ENCODE peak calls at places on chromosomes 13 and 19, in nine cellular contexts. B is RWPE2, K is NCI-H1417 treated with DMSO at 0.1 percent for 48 hours, M is HT1080, R is posterior cingulate gyrus, C is fibroblast of lung, X is endothelial cell of umbilical vein, Q is astrocyte of the spinal cord, U is AG04449. E is an unnamed sample.
A peak's percentile ranks its signal among the peaks of the same experiment; 100 is the strongest.

GRCh38 chr19:3670258-3670795 is 29.9 kb downstream of the PIP5K1C start:
- DNase-seq in K (no peak), X (peak; percentile 85), U (no peak), C (peak; percentile 96), R (peak; percentile 44), Q (peak; percentile 80), B (no peak), M (no peak), E (no peak)

GRCh38 chr19:40236026-40236355 is 9.5 kb upstream of the CCNP start:
- DNase-seq in K (no peak), Q (no peak), U (no peak), B (no peak), R (no peak), C (no peak), X (no peak), M (no peak), E (no peak)

GRCh38 chr19:44947041-44947581 is 1.3 kb downstream of the APOC2 start:
- DNase-seq in R (peak; percentile 20), B (no peak), C (no peak), Q (no peak), X (no peak), M (no peak), K (no peak), U (no peak), E (no peak)

GRCh38 chr19:4066682-4067395 is at the start of gene ZBTB7A:
- DNase-seq in B (peak; percentile 77), K (peak; percentile 22), U (no peak), X (peak; percentile 63), R (peak; percentile 78), C (peak; percentile 76), M (peak; percentile 48), Q (peak; percentile 59), E (no peak)

GRCh38 chr13:58488251-58488650 is 856.7 kb downstream of the PCDH17 start:
- DNase-seq in U (no peak), R (no peak), M (no peak), C (no peak), X (no peak), B (no peak), K (no peak), Q (no peak), E (no peak)

GRCh38 chr19:2569596-2570465 is 93.9 kb downstream of the GADD45B start:
- DNase-seq in B (no peak), K (no peak), X (no peak), R (no peak), C (no peak), U (no peak), Q (no peak), M (no peak), E (peak; percentile 58)

GRCh38 chr13:30745917-30746686 is 10.8 kb downstream of the ALOX5AP start:
- DNase-seq in U (no peak), R (no peak), C (peak; percentile 63), X (peak; percentile 81), Q (peak; percentile 44), M (no peak), K (no peak), B (no peak), E (no peak)

GRCh38 chr19:40589723-40590429 is 11.3 kb upstream of the LTBP4 start:
- DNase-seq in K (no peak), M (no peak), C (no peak), U (no peak), Q (no peak), B (no peak), R (no peak), X (no peak), E (no peak)

GRCh38 chr13:100235311-100235901 is 146.5 kb downstream of the PCCA start:
- DNase-seq in C (peak; percentile 72), U (no peak), M (peak; percentile 39), K (peak; percentile 56), B (no peak), Q (peak; percentile 73), R (no peak), X (peak; percentile 67), E (no peak)

GRCh38 chr13:97762141-97762540 is 191.3 kb upstream of the IPO5 start:
- DNase-seq in U (no peak), Q (no peak), M (no peak), B (no peak), X (peak; percentile 61), K (no peak), R (no peak), C (no peak), E (no peak)

GRCh38 chr19:5480427-5480836 is 25.2 kb downstream of the ZNRF4 start:
- DNase-seq in R (no peak), X (peak; percentile 12), M (no peak), K (no peak), B (no peak), Q (no peak), C (peak; percentile 14), U (no peak), E (no peak)

GRCh38 chr13:104086205-104086604 is 1020.0 kb upstream of the SLC10A2 start:
- DNase-seq in X (no peak), K (no peak), R (no peak), U (no peak), C (peak; percentile 5), M (no peak), Q (no peak), B (no peak), E (no peak)

GRCh38 chr19:47153266-47153665 is 22.6 kb downstream of the SAE1 start:
- DNase-seq in X (no peak), B (no peak), U (no peak), R (no peak), C (no peak), K (no peak), Q (no peak), M (no peak), E (no peak)

GRCh38 chr19:8209111-8209964 is at the start of gene CERS4:
- DNase-seq in C (peak; percentile 44), U (no peak), M (no peak), R (peak; percentile 83), B (no peak), Q (peak; percentile 5), X (no peak), K (peak; percentile 62), E (no peak)

GRCh38 chr19:407501-408440 is 1.2 kb downstream of the C2CD4C start:
- DNase-seq in K (no peak), R (no peak), B (no peak), X (no peak), M (no peak), U (no peak), Q (no peak), C (no peak), E (peak; percentile 94)

GRCh38 chr13:108113407-108113806 is 101.9 kb downstream of the LIG4 start:
- DNase-seq in R (no peak), Q (no peak), M (no peak), K (no peak), B (no peak), U (no peak), X (no peak), C (no peak), E (no peak)

GRCh38 chr13:51032831-51033230 is 78.2 kb downstream of the C13orf42 start:
- DNase-seq in C (no peak), X (no peak), Q (no peak), U (no peak), M (no peak), B (no peak), K (no peak), R (no peak), E (no peak)

GRCh38 chr19:38062959-38063786 is 156.2 kb downstream of the SIPA1L3 start:
- DNase-seq in Q (no peak), K (peak; percentile 49), R (no peak), C (peak; percentile 35), U (no peak), B (no peak), M (no peak), X (no peak), E (no peak)

GRCh38 chr13:93227280-93227905 is 786 bp downstream of the GPC6 start:
- DNase-seq in C (peak; percentile 67), B (no peak), K (peak; percentile 73), X (no peak), R (peak; percentile 19), Q (peak; percentile 80), M (peak; percentile 66), U (no peak), E (no peak)

GRCh38 chr13:33279898-33280549 is 5.5 kb downstream of the STARD13 start:
- DNase-seq in U (no peak), C (peak; percentile 64), R (no peak), M (peak; percentile 96), B (peak; percentile 69), K (no peak), X (peak; percentile 76), Q (peak; percentile 59), E (no peak)

GRCh38 chr13:76965759-76966421 is 17.6 kb downstream of the ACOD1 start:
- DNase-seq in C (peak; percentile 88), R (no peak), X (peak; percentile 21), Q (peak; percentile 78), U (peak; percentile 41), M (peak; percentile 13), B (no peak), K (no peak), E (no peak)

GRCh38 chr19:4844348-4845179 is 13.1 kb upstream of the TICAM1 start:
- DNase-seq in R (no peak), Q (no peak), C (peak; percentile 83), X (no peak), U (no peak), M (no peak), K (no peak), B (no peak), E (no peak)

GRCh38 chr13:51728275-51728673 is 75.7 kb downstream of the DHRS12 start:
- DNase-seq in X (no peak), Q (no peak), M (no peak), C (no peak), K (no peak), R (no peak), U (no peak), B (no peak), E (no peak)

GRCh38 chr13:65856464-65856863 is 1373.7 kb downstream of the PCDH9 start:
- DNase-seq in X (no peak), M (peak; percentile 15), C (peak; percentile 85), K (no peak), U (no peak), Q (peak; percentile 68), B (no peak), R (no peak), E (no peak)

GRCh38 chr13:99415851-99416331 is 85.4 kb upstream of the TM9SF2 start:
- DNase-seq in U (no peak), R (no peak), C (no peak), K (no peak), M (no peak), X (no peak), B (no peak), Q (no peak), E (no peak)

GRCh38 chr19:30684613-30685012 is 312.4 kb downstream of the ZNF536 start:
- DNase-seq in K (no peak), M (no peak), X (no peak), Q (no peak), U (no peak), R (no peak), C (no peak), B (no peak), E (no peak)

GRCh38 chr19:48874309-48875135 is 2.3 kb downstream of the PPP1R15A start:
- DNase-seq in B (no peak), C (no peak), X (peak; percentile 69), R (no peak), M (peak; percentile 95), K (no peak), Q (peak; percentile 47), U (no peak), E (no peak)

GRCh38 chr19:31255863-31256600 is 93.2 kb downstream of the TSHZ3 start:
- DNase-seq in K (no peak), M (no peak), U (no peak), R (no peak), X (no peak), C (no peak), B (no peak), Q (no peak), E (no peak)

GRCh38 chr19:52690395-52691214 is 44.2 kb downstream of the ZNF611 start:
- DNase-seq in R (peak; percentile 91), U (peak; percentile 69), B (peak; percentile 94), C (peak; percentile 91), Q (peak; percentile 96), M (peak; percentile 88), X (peak; percentile 94), K (peak; percentile 41), E (peak; percentile 98)

GRCh38 chr13:18948012-18948663 is 233.5 kb downstream of the TUBA3C start:
- DNase-seq in R (no peak), X (no peak), B (no peak), Q (no peak), K (no peak), U (no peak), M (no peak), C (no peak), E (peak; percentile 72)

GRCh38 chr13:22897571-22898314 is 283.0 kb upstream of the SGCG start:
- DNase-seq in M (no peak), X (no peak), B (no peak), R (no peak), K (no peak), C (no peak), U (no peak), Q (no peak), E (no peak)